ENCODE peak calls at places on chromosomes 12 and 14, in seven cellular contexts. S is epithelial cell of esophagus, A is D721Med, P is suprapubic skin, T is lower leg skin, M is cardiac muscle cell, L is fibroblast of mammary gland. D is an unnamed sample.

GRCh38 chr14:71776463-71777359 is 155.5 kb upstream of the RGS6 start:
- DNase-seq in L (no peak), A (no peak), P (no peak), S (no peak), T (no peak), M (peak), D (no peak)

GRCh38 chr14:35385042-35385839 is 19.3 kb downstream of the NFKBIA start:
- DNase-seq in M (peak), A (no peak), L (peak), P (no peak), S (peak), T (peak), D (peak)

GRCh38 chr12:57093412-57094193 is 4.7 kb downstream of the NAB2 start:
- DNase-seq in A (peak), T (peak), M (peak), L (peak), P (peak), S (peak), D (peak)

GRCh38 chr12:117063162-117063911 is 35.9 kb downstream of the TESC start:
- DNase-seq in M (no peak), P (no peak), L (no peak), A (no peak), T (peak), S (no peak), D (no peak)

GRCh38 chr12:25689996-25690501 is 137.0 kb upstream of the LMNTD1 start:
- DNase-seq in L (peak), P (no peak), M (peak), A (no peak), S (peak), T (no peak), D (no peak)

GRCh38 chr12:43381879-43382278 is 170.1 kb downstream of the ADAMTS20 start:
- DNase-seq in M (no peak), A (no peak), S (no peak), P (no peak), T (no peak), L (no peak), D (no peak)

GRCh38 chr12:88834226-88834625 is 254.0 kb upstream of the KITLG start:
- DNase-seq in A (no peak), P (no peak), M (no peak), L (peak), T (no peak), S (peak), D (no peak)

GRCh38 chr12:79420146-79420618 is 270.6 kb downstream of the PAWR start:
- DNase-seq in M (peak), P (no peak), A (no peak), S (peak), L (peak), T (no peak), D (peak)

GRCh38 chr12:7321624-7322023 is 17.8 kb downstream of the ACSM4 start:
- DNase-seq in A (no peak), T (no peak), P (no peak), M (no peak), L (no peak), S (no peak), D (no peak)

GRCh38 chr12:11906284-11906935 is 164.3 kb upstream of the BCL2L14 start:
- DNase-seq in L (peak), S (no peak), A (no peak), P (no peak), M (peak), T (no peak), D (peak)

GRCh38 chr12:111728795-111729194 is 37.9 kb upstream of the ALDH2 start:
- DNase-seq in M (no peak), L (no peak), T (no peak), A (no peak), P (no peak), S (no peak), D (no peak)

GRCh38 chr12:68871899-68872298 is 61.1 kb downstream of the CPM start:
- DNase-seq in A (no peak), T (no peak), S (peak), L (peak), P (no peak), M (peak), D (peak)

GRCh38 chr14:23727566-23728335 is 91.6 kb downstream of the DHRS2 start:
- DNase-seq in T (no peak), A (peak), P (no peak), S (peak), L (peak), M (peak), D (peak)
- TF ChIP-seq CTCF in T (no peak), A (peak), P (no peak), S (peak), L (peak), M (peak), D (peak)

GRCh38 chr14:52547526-52547925 is 4.8 kb downstream of the TXNDC16 start:
- DNase-seq in S (no peak), T (no peak), M (no peak), L (no peak), P (no peak), A (no peak), D (no peak)
- TF ChIP-seq CTCF in S (no peak), T (no peak), M (no peak), L (peak), P (no peak), A (no peak), D (no peak)

GRCh38 chr12:59444932-59445331 is 150.9 kb upstream of the SLC16A7 start:
- DNase-seq in M (peak), P (no peak), A (no peak), T (no peak), L (peak), S (peak), D (peak)
- TF ChIP-seq CTCF in M (peak), P (no peak), A (peak), T (no peak), L (peak), S (peak), D (peak)

GRCh38 chr14:64768401-64769095 is 64.3 kb downstream of the PLEKHG3 start:
- DNase-seq in P (no peak), L (no peak), S (no peak), A (no peak), T (no peak), M (no peak), D (no peak)

GRCh38 chr14:64767215-64767964 is 63.2 kb downstream of the PLEKHG3 start:
- DNase-seq in M (no peak), S (no peak), P (no peak), A (no peak), T (no peak), L (no peak), D (no peak)

GRCh38 chr14:64765740-64766302 is 61.6 kb downstream of the PLEKHG3 start:
- DNase-seq in M (no peak), A (no peak), S (no peak), L (no peak), T (no peak), P (no peak), D (no peak)

GRCh38 chr14:64764641-64765520 is 60.7 kb downstream of the PLEKHG3 start:
- DNase-seq in T (no peak), L (peak), S (peak), A (peak), P (peak), M (peak), D (peak)

GRCh38 chr14:64766430-64767151 is 62.4 kb downstream of the PLEKHG3 start:
- DNase-seq in P (no peak), A (no peak), S (peak), T (no peak), L (no peak), M (no peak), D (no peak)
- TF ChIP-seq CTCF in P (no peak), A (no peak), S (no peak), T (no peak), L (no peak), M (no peak), D (no peak)

GRCh38 chr12:132065609-132066344 is 78.3 kb downstream of the DDX51 start:
- DNase-seq in A (no peak), L (no peak), T (no peak), M (no peak), S (no peak), P (no peak), D (no peak)
- TF ChIP-seq CTCF in A (no peak), L (no peak), T (no peak), M (no peak), S (no peak), P (no peak), D (no peak)

D was measured in fibroblast of villous mesenchyme.